ENCODE peak calls at places on chromosomes 3 and 15, in five cellular contexts. One of them, this sample, is unnamed.

GRCh38 chr15:97410907-97411575 is 549.5 kb upstream of the ARRDC4 start:
- DNase-seq in esophagus squamous epithelium: no peak
- DNase-seq in pancreas: no peak
- DNase-seq in HCT116: no peak
- DNase-seq in stomach: no peak
- DNase-seq in this sample: no peak

GRCh38 chr15:41955100-41955499 is 17.3 kb downstream of the EHD4 start:
- DNase-seq in esophagus squamous epithelium: no peak
- DNase-seq in pancreas: no peak
- DNase-seq in HCT116: no peak
- DNase-seq in stomach: no peak
- DNase-seq in this sample: no peak

GRCh38 chr3:115551091-115551490 is 72.2 kb upstream of the GAP43 start:
- DNase-seq in esophagus squamous epithelium: no peak
- DNase-seq in pancreas: no peak
- DNase-seq in HCT116: no peak
- DNase-seq in stomach: no peak
- DNase-seq in this sample: no peak

GRCh38 chr15:71545223-71545760 is 265.1 kb upstream of the NR2E3 start:
- DNase-seq in esophagus squamous epithelium: no peak
- DNase-seq in pancreas: no peak
- DNase-seq in HCT116: no peak
- DNase-seq in stomach: no peak
- DNase-seq in this sample: no peak

GRCh38 chr15:72161351-72162132 is 36.0 kb downstream of the GRAMD2A start:
- DNase-seq in esophagus squamous epithelium: no peak
- DNase-seq in pancreas: no peak
- DNase-seq in HCT116: no peak
- DNase-seq in stomach: peak
- DNase-seq in this sample: no peak

GRCh38 chr3:127800508-127800907 is 21.8 kb downstream of the MGLL start:
- DNase-seq in esophagus squamous epithelium: no peak
- DNase-seq in pancreas: no peak
- DNase-seq in HCT116: no peak
- DNase-seq in stomach: no peak
- DNase-seq in this sample: no peak

GRCh38 chr3:52044869-52045616 is 11.3 kb downstream of the DUSP7 start:
- DNase-seq in esophagus squamous epithelium: no peak
- DNase-seq in pancreas: no peak
- DNase-seq in HCT116: no peak
- DNase-seq in stomach: no peak
- DNase-seq in this sample: no peak

GRCh38 chr3:131755380-131755779 is 252.6 kb upstream of the MRPL3 start:
- DNase-seq in esophagus squamous epithelium: no peak
- DNase-seq in pancreas: no peak
- DNase-seq in HCT116: no peak
- DNase-seq in stomach: no peak
- DNase-seq in this sample: no peak

GRCh38 chr3:169811606-169812123 is 1.0 kb upstream of the LRRIQ4 start:
- DNase-seq in esophagus squamous epithelium: no peak
- DNase-seq in pancreas: no peak
- DNase-seq in HCT116: no peak
- DNase-seq in stomach: no peak
- DNase-seq in this sample: no peak

GRCh38 chr3:25572919-25573385 is 91.8 kb downstream of the TOP2B start:
- DNase-seq in esophagus squamous epithelium: no peak
- DNase-seq in pancreas: no peak
- DNase-seq in HCT116: no peak
- DNase-seq in stomach: no peak
- DNase-seq in this sample: no peak

GRCh38 chr3:116579843-116580242 is 129.7 kb upstream of the TUSC7 start:
- DNase-seq in esophagus squamous epithelium: no peak
- DNase-seq in pancreas: no peak
- DNase-seq in HCT116: no peak
- DNase-seq in stomach: no peak
- DNase-seq in this sample: no peak

GRCh38 chr15:75235760-75236729 is 22.1 kb upstream of the GOLGA6C start:
- DNase-seq in esophagus squamous epithelium: no peak
- DNase-seq in pancreas: peak
- DNase-seq in HCT116: no peak
- DNase-seq in stomach: no peak
- DNase-seq in this sample: no peak

GRCh38 chr15:43469867-43470266 is 23.1 kb downstream of the TP53BP1 start:
- DNase-seq in esophagus squamous epithelium: no peak
- DNase-seq in pancreas: no peak
- DNase-seq in HCT116: no peak
- DNase-seq in stomach: no peak
- DNase-seq in this sample: no peak

GRCh38 chr15:56940388-56940787 is 21.9 kb downstream of the TCF12 start:
- DNase-seq in esophagus squamous epithelium: no peak
- DNase-seq in pancreas: no peak
- DNase-seq in HCT116: no peak
- DNase-seq in stomach: no peak
- DNase-seq in this sample: no peak

GRCh38 chr3:69009559-69010410 is 3.7 kb downstream of the EOGT start:
- DNase-seq in esophagus squamous epithelium: no peak
- DNase-seq in pancreas: no peak
- DNase-seq in HCT116: no peak
- DNase-seq in stomach: no peak
- DNase-seq in this sample: no peak

GRCh38 chr3:11452988-11453847 is 181.0 kb downstream of the ATG7 start:
- DNase-seq in esophagus squamous epithelium: no peak
- DNase-seq in pancreas: no peak
- DNase-seq in HCT116: no peak
- DNase-seq in stomach: no peak
- DNase-seq in this sample: no peak

GRCh38 chr15:98794211-98794610 is 145.9 kb downstream of the IGF1R start:
- DNase-seq in esophagus squamous epithelium: no peak
- DNase-seq in pancreas: no peak
- DNase-seq in HCT116: no peak
- DNase-seq in stomach: no peak
- DNase-seq in this sample: no peak

GRCh38 chr15:92724144-92724543 is 68.6 kb upstream of the FAM174B start:
- DNase-seq in esophagus squamous epithelium: no peak
- DNase-seq in pancreas: no peak
- DNase-seq in HCT116: no peak
- DNase-seq in stomach: no peak
- DNase-seq in this sample: no peak

GRCh38 chr3:167606836-167607235 is 46.9 kb downstream of the WDR49 start:
- DNase-seq in esophagus squamous epithelium: no peak
- DNase-seq in pancreas: no peak
- DNase-seq in HCT116: no peak
- DNase-seq in stomach: no peak
- DNase-seq in this sample: no peak

GRCh38 chr3:126025862-126026261 is 56.9 kb downstream of the ROPN1B start:
- DNase-seq in esophagus squamous epithelium: no peak
- DNase-seq in pancreas: no peak
- DNase-seq in HCT116: no peak
- DNase-seq in stomach: no peak
- DNase-seq in this sample: no peak

GRCh38 chr15:57553526-57553925 is 38.2 kb upstream of the MYZAP start:
- DNase-seq in esophagus squamous epithelium: no peak
- DNase-seq in pancreas: no peak
- DNase-seq in HCT116: no peak
- DNase-seq in stomach: no peak
- DNase-seq in this sample: no peak

GRCh38 chr3:134976948-134977347 is 181.9 kb downstream of the EPHB1 start:
- DNase-seq in esophagus squamous epithelium: no peak
- DNase-seq in pancreas: no peak
- DNase-seq in HCT116: no peak
- DNase-seq in stomach: no peak
- DNase-seq in this sample: no peak

GRCh38 chr15:40881351-40881750 is 7.3 kb upstream of the RHOV start:
- DNase-seq in esophagus squamous epithelium: no peak
- DNase-seq in pancreas: no peak
- DNase-seq in HCT116: no peak
- DNase-seq in stomach: no peak
- DNase-seq in this sample: no peak

GRCh38 chr15:84143753-84144314 is 91.7 kb upstream of the GOLGA6L4 start:
- DNase-seq in esophagus squamous epithelium: no peak
- DNase-seq in pancreas: no peak
- DNase-seq in HCT116: no peak
- DNase-seq in stomach: no peak
- DNase-seq in this sample: no peak

GRCh38 chr3:142563491-142563997 is 15.0 kb downstream of the ATR start:
- DNase-seq in esophagus squamous epithelium: no peak
- DNase-seq in pancreas: no peak
- DNase-seq in HCT116: no peak
- DNase-seq in stomach: no peak
- DNase-seq in this sample: no peak

GRCh38 chr15:64740361-64741170 is 34.8 kb downstream of the RBPMS2 start:
- DNase-seq in esophagus squamous epithelium: no peak
- DNase-seq in pancreas: no peak
- DNase-seq in HCT116: no peak
- DNase-seq in stomach: no peak
- DNase-seq in this sample: peak

GRCh38 chr3:129824926-129825541 is 68.5 kb downstream of the TMCC1 start:
- DNase-seq in esophagus squamous epithelium: no peak
- DNase-seq in pancreas: no peak
- DNase-seq in HCT116: peak
- DNase-seq in stomach: no peak
- DNase-seq in this sample: peak

GRCh38 chr15:90419738-90420487 is 31.9 kb downstream of the IQGAP1 start:
- DNase-seq in esophagus squamous epithelium: no peak
- DNase-seq in pancreas: no peak
- DNase-seq in HCT116: no peak
- DNase-seq in stomach: no peak
- DNase-seq in this sample: no peak

GRCh38 chr15:74845208-74845568 is 2.2 kb upstream of the ULK3 start:
- DNase-seq in esophagus squamous epithelium: no peak
- DNase-seq in pancreas: no peak
- DNase-seq in HCT116: no peak
- DNase-seq in stomach: no peak
- DNase-seq in this sample: no peak

DNA sequence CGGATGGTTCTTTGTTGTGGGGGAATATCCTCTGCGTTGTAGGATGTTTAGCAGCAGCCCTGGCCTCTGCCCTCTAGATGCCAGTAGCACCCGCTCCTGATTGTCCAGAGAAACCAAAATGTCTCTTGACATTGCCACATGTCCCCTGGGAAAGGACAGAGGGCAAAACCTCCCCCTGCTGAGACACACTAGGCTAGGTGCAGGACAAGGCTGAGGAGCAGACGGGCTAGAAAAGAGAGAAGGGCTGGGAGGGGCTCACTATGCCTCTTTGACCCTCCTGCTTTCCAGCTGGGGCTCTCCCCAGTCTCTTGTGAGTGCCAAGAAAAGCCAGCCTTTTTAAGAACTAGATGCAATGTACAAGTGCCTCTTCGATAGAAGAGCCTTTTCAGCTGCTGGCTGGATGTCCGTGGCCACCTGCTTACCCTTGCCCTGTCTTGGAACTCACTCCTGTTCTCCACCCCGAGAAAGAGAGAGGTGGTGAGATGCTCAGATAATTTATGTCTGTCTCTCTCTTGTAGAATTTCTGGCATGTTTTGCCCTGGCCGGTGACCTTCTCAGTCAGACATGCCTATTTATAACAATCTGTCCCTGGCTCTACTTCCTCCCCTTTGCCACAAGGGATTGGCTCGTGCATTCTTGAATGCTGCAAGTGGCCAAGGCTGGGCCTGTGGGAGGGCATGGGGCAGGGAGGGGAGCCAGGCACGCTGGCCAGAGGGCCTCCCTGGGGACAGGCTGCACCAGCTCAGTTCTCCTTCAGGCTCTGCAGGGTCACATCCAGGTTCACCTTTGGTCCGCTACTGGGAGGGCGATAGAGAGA is 142.6 kb downstream of the RPLP1 start:
- DNase-seq in esophagus squamous epithelium: no peak
- DNase-seq in pancreas: peak
- DNase-seq in HCT116: no peak
- DNase-seq in stomach: peak
- DNase-seq in this sample: peak
- H3K4me3 ChIP-seq in esophagus squamous epithelium: no peak
- H3K4me3 ChIP-seq in pancreas: no peak
- H3K4me3 ChIP-seq in HCT116: no peak
- H3K4me3 ChIP-seq in stomach: no peak
- H3K4me3 ChIP-seq in this sample: no peak

DNA sequence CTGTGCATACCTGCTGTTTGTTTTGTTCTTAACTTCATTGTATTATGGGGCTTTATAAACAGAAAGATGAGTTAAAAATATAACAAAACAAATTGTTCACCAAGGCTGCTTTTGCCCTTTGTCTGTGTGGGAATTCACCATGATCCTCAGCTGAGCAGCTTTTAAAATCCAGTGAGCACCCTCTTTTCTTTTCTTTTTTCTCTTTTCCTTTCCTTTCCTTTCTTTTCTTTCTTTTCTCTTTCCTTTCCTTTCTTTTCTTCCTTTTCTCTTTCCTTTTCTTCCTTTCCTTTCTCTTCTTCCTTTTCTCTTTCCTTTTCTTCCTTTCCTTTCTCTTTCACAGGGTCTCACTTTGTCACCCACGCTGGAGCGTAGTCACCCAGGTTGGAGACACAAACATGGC is 38.3 kb downstream of the RAB8B start:
- DNase-seq in esophagus squamous epithelium: no peak
- DNase-seq in pancreas: no peak
- DNase-seq in HCT116: no peak
- DNase-seq in stomach: no peak
- DNase-seq in this sample: no peak
- H3K4me3 ChIP-seq in esophagus squamous epithelium: no peak
- H3K4me3 ChIP-seq in pancreas: no peak
- H3K4me3 ChIP-seq in HCT116: no peak
- H3K4me3 ChIP-seq in stomach: no peak
- H3K4me3 ChIP-seq in this sample: no peak

DNA sequence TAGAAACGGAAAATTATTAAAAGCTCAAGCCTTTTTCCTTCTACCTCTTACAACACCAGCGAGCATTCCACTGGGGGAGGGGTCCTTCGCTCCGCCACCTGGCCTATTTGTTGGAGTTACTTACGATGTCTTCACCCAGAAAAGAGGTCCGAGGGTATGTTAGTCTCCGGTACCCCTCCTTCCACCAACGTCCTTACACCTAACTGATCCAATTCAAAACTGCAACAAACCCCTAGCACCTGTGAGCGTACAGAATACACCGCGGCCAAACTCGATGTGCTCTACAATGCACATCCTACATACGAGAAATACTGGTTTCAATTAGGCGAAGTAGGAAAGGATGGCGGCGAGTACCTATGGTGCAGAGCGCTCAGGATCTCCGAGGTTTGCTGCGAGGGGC is 958 bp downstream of the SLITRK3 start:
- DNase-seq in esophagus squamous epithelium: no peak
- DNase-seq in pancreas: no peak
- DNase-seq in HCT116: no peak
- DNase-seq in stomach: no peak
- DNase-seq in this sample: no peak
- H3K4me3 ChIP-seq in esophagus squamous epithelium: peak
- H3K4me3 ChIP-seq in pancreas: peak
- H3K4me3 ChIP-seq in HCT116: no peak
- H3K4me3 ChIP-seq in stomach: peak
- H3K4me3 ChIP-seq in this sample: peak

DNA sequence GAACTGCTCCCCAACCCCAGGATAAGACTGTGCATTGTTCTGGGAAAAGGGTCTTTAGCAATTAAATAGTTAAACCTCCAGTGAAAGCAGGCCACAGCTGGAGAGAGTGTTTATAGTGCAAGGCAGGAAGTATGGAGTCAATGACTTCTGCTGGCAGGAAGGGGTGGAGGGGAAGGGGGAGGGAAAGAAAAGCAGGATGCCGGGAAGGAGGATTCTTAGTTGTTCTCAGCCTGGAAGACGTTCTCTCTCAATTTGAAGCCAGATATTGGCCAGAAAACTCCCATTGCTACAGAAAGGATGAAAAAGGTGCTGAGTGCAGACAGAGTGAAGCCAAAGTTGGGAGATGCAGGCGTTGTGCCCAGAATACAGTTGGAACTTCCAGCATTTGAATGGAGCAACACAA is 35.7 kb upstream of the ACTL6A start:
- DNase-seq in esophagus squamous epithelium: no peak
- DNase-seq in pancreas: no peak
- DNase-seq in HCT116: no peak
- DNase-seq in stomach: no peak
- DNase-seq in this sample: peak
- H3K4me3 ChIP-seq in esophagus squamous epithelium: no peak
- H3K4me3 ChIP-seq in pancreas: no peak
- H3K4me3 ChIP-seq in HCT116: no peak
- H3K4me3 ChIP-seq in stomach: peak
- H3K4me3 ChIP-seq in this sample: no peak

This sample was measured in transverse colon.